ENCODE peak calls at places on chromosomes 4 and X, in eight cellular contexts. C is right lobe of liver; D is AML-193; A is NCI-H1436; S is IMR-90; F is stimulated activated CD4-positive, alpha-beta T cell treated with anti-CD3 and anti-CD28 coated beads, Interleukin-4, amount 100 ng/mL, for 4 hours; Z is activated T-cell treated with anti-CD3 and anti-CD28 coated beads for 1 hour; O is psoas muscle. X is an unnamed sample.

GRCh38 chr4:92387459-92388069 is 83.8 kb downstream of the GRID2 start:
- DNase-seq in A (peak), Z (no peak), O (no peak), S (peak), C (no peak), F (no peak), D (peak), X (peak)

GRCh38 chrX:26649534-26649933 is 433.6 kb downstream of the MAGEB5 start:
- DNase-seq in C (no peak), D (peak), S (peak), F (no peak), O (no peak), A (no peak), Z (no peak), X (no peak)

GRCh38 chr4:7753931-7754465 is 185.7 kb downstream of the AFAP1 start:
- DNase-seq in F (no peak), Z (no peak), C (no peak), O (no peak), A (no peak), S (no peak), D (no peak), X (no peak)

GRCh38 chr4:57190651-57191481 is 80.7 kb upstream of the IGFBP7 start:
- DNase-seq in D (peak), A (no peak), S (peak), Z (no peak), C (no peak), F (no peak), O (no peak), X (peak)

GRCh38 chr4:5045099-5045498 is 6.2 kb upstream of the STK32B start:
- DNase-seq in D (peak), C (no peak), Z (no peak), S (no peak), A (no peak), O (no peak), F (no peak), X (no peak)

GRCh38 chr4:99825272-99825671 is 8.6 kb downstream of the DAPP1 start:
- DNase-seq in Z (no peak), O (no peak), A (no peak), D (no peak), C (no peak), S (no peak), F (no peak), X (no peak)

GRCh38 chr4:36277533-36277932 is 3.9 kb upstream of the DTHD1 start:
- DNase-seq in D (no peak), C (no peak), O (no peak), S (no peak), Z (no peak), F (no peak), A (no peak), X (no peak)

GRCh38 chrX:103554687-103555417 is 30.5 kb upstream of the TCEAL4 start:
- DNase-seq in C (no peak), D (peak), O (no peak), S (peak), Z (peak), A (peak), F (peak), X (peak)

GRCh38 chr4:186486172-186486571 is 69.2 kb downstream of the MTNR1A start:
- DNase-seq in S (peak), F (no peak), Z (no peak), A (no peak), O (no peak), C (no peak), D (no peak), X (no peak)

GRCh38 chrX:120647127-120647526 is 17.3 kb upstream of the C1GALT1C1 start:
- DNase-seq in A (no peak), S (no peak), Z (no peak), O (no peak), C (no peak), D (no peak), F (no peak), X (no peak)

GRCh38 chr4:10703146-10703545 is 18.6 kb upstream of the CLNK start:
- DNase-seq in C (no peak), Z (no peak), S (peak), D (no peak), O (no peak), A (no peak), F (no peak), X (peak)

GRCh38 chr4:170651786-170652185 is 562.0 kb upstream of the AADAT start:
- DNase-seq in S (peak), D (no peak), C (no peak), A (no peak), Z (no peak), O (no peak), F (no peak), X (peak)

GRCh38 chrX:20361081-20361889 is 94.6 kb upstream of the RPS6KA3 start:
- DNase-seq in Z (no peak), A (no peak), S (peak), O (peak), D (no peak), F (no peak), C (no peak), X (peak)

GRCh38 chr4:1767770-1768366 is 25.2 kb upstream of the FGFR3 start:
- DNase-seq in S (peak), F (no peak), C (no peak), A (no peak), D (no peak), Z (no peak), O (no peak), X (peak)

GRCh38 chr4:39204543-39204942 is 22.2 kb downstream of the WDR19 start:
- DNase-seq in F (no peak), A (no peak), O (no peak), D (no peak), S (no peak), Z (no peak), C (no peak), X (no peak)

GRCh38 chrX:134186362-134187121 is 50.4 kb upstream of the CCDC160 start:
- DNase-seq in F (peak), C (no peak), S (no peak), A (no peak), Z (no peak), D (peak), O (no peak), X (no peak)

GRCh38 chrX:46837543-46838481 is 969 bp downstream of the RP2 start:
- DNase-seq in Z (no peak), S (peak), F (no peak), A (no peak), D (peak), C (no peak), O (no peak), X (peak)

GRCh38 chr4:87783781-87784180 is 15.6 kb upstream of the IBSP start:
- DNase-seq in F (no peak), C (no peak), A (no peak), Z (no peak), D (no peak), S (no peak), O (no peak), X (no peak)

GRCh38 chr4:38323141-38323634 is 340.8 kb upstream of the KLF3 start:
- DNase-seq in S (peak), D (no peak), Z (no peak), F (no peak), C (no peak), O (no peak), A (no peak), X (peak)

GRCh38 chrX:47181301-47181700 is 12.3 kb upstream of the UBA1 start:
- DNase-seq in C (no peak), S (no peak), F (no peak), A (no peak), Z (no peak), O (no peak), D (no peak), X (no peak)

GRCh38 chr4:121088867-121089266 is 16.5 kb upstream of the NDNF start:
- DNase-seq in C (no peak), D (no peak), S (no peak), O (no peak), Z (no peak), A (no peak), F (no peak), X (no peak)

GRCh38 chrX:108945883-108946523 is 209.6 kb upstream of the IRS4 start:
- DNase-seq in A (no peak), S (no peak), O (no peak), D (no peak), Z (no peak), C (no peak), F (no peak), X (no peak)

GRCh38 chr4:88765729-88766128 is 68.1 kb upstream of the NAP1L5 start:
- DNase-seq in D (no peak), F (no peak), S (peak), O (peak), C (no peak), A (no peak), Z (no peak), X (peak)

GRCh38 chr4:138953962-138954371 is 61.6 kb upstream of the NOCT start:
- DNase-seq in S (peak), F (no peak), O (no peak), D (peak), C (no peak), Z (no peak), A (no peak), X (peak)

GRCh38 chrX:120236676-120237460 is 13.7 kb upstream of the ZBTB33 start:
- DNase-seq in F (no peak), S (no peak), D (no peak), A (no peak), Z (no peak), C (no peak), O (no peak), X (no peak)

GRCh38 chr4:74112399-74113090 is 13.6 kb upstream of the CXCL2 start:
- DNase-seq in A (no peak), F (no peak), D (no peak), C (no peak), Z (no peak), S (peak), O (no peak), X (peak)

GRCh38 chr4:2712261-2712842 is 43.8 kb downstream of the TNIP2 start:
- DNase-seq in D (peak), S (no peak), O (no peak), A (no peak), F (no peak), C (no peak), Z (no peak), X (peak)

GRCh38 chrX:124223524-124223923 is 108.9 kb upstream of the TEX13D start:
- DNase-seq in S (no peak), D (no peak), O (no peak), F (no peak), Z (no peak), C (no peak), A (no peak), X (no peak)

GRCh38 chrX:53483838-53484420 is 49.8 kb upstream of the HSD17B10 start:
- DNase-seq in F (no peak), C (no peak), Z (no peak), O (no peak), A (no peak), D (no peak), S (peak), X (peak)

GRCh38 chr4:149371021-149371420 is 444.6 kb downstream of the IQCM start:
- DNase-seq in C (peak), O (no peak), A (peak), D (peak), S (peak), F (no peak), Z (no peak), X (peak)

GRCh38 chr4:169103966-169104412 is 93.9 kb upstream of the CBR4 start:
- DNase-seq in S (no peak), C (peak), O (no peak), A (no peak), Z (no peak), F (no peak), D (no peak), X (no peak)

GRCh38 chr4:16337936-16338335 is 111.7 kb upstream of the TAPT1 start:
- DNase-seq in C (no peak), F (no peak), A (no peak), S (no peak), O (no peak), D (no peak), Z (no peak), X (no peak)

GRCh38 chr4:79686976-79687375 is 278.9 kb upstream of the GK2 start:
- DNase-seq in A (no peak), O (no peak), F (no peak), S (no peak), D (no peak), C (no peak), Z (no peak), X (no peak)

GRCh38 chr4:6134612-6135220 is 65.6 kb downstream of the JAKMIP1 start:
- DNase-seq in A (no peak), C (no peak), D (no peak), S (no peak), O (no peak), Z (peak), F (no peak), X (no peak)

GRCh38 chr4:125582302-125582701 is 267.5 kb downstream of the FAT4 start:
- DNase-seq in C (no peak), A (no peak), S (peak), D (no peak), O (no peak), F (no peak), Z (no peak), X (peak)

GRCh38 chr4:55296076-55296475 is 50.0 kb upstream of the SRD5A3 start:
- DNase-seq in F (no peak), A (no peak), D (no peak), C (no peak), S (no peak), Z (no peak), O (no peak), X (no peak)

X was measured in mesenchymal stem cell.